ENCODE peak calls at places on chromosomes 4 and X, in five cellular contexts. O, I, Q, L and M are unnamed samples. For H3K4me1, the result is how much of the 10 kb centered on the place peaks cover.

GRCh38 chr4:170111546-170111945 is 21.8 kb upstream of the AADAT start:
- DNase-seq in L (no peak), I (no peak), O (no peak), Q (no peak), M (no peak)

GRCh38 chr4:112857461-112857860 is 192.0 kb upstream of the ANK2 start:
- DNase-seq in I (no peak), Q (peak), O (no peak), L (peak), M (peak)

GRCh38 chrX:8731579-8732395 is at the start of gene ANOS1:
- DNase-seq in Q (peak), I (peak), O (no peak), L (peak), M (peak)

GRCh38 chr4:2432991-2433530 is 14.3 kb downstream of the CFAP99 start:
- DNase-seq in L (no peak), I (no peak), Q (no peak), O (no peak), M (peak)

GRCh38 chrX:142804085-142804484 is 221.6 kb upstream of the SPANXN4 start:
- DNase-seq in I (no peak), L (no peak), Q (no peak), O (peak), M (no peak)

GRCh38 chr4:1026115-1026514 is 14.7 kb downstream of the FGFRL1 start:
- DNase-seq in O (peak), Q (peak), I (peak), L (no peak), M (no peak)

GRCh38 chr4:77146426-77147399 is 10.3 kb upstream of the CCNG2 start:
- DNase-seq in I (no peak), O (no peak), Q (peak), L (peak), M (peak)

GRCh38 chrX:155086202-155086840 is 15.0 kb downstream of the BRCC3 start:
- DNase-seq in Q (no peak), I (peak), L (peak), O (peak), M (no peak)

GRCh38 chrX:133958997-133959688 is 26.3 kb downstream of the GPC3 start:
- DNase-seq in L (no peak), Q (no peak), I (no peak), O (no peak), M (peak)

GRCh38 chr4:73315091-73315490 is 56.5 kb upstream of the ANKRD17 start:
- DNase-seq in Q (peak), O (no peak), L (no peak), I (no peak), M (peak)

GRCh38 chrX:9902651-9903050 is 64.5 kb upstream of the CLDN34 start:
- DNase-seq in L (no peak), I (no peak), O (no peak), Q (peak), M (peak)

GRCh38 chrX:103864886-103865534 is 33.0 kb upstream of the RAB9B start:
- DNase-seq in Q (no peak), L (no peak), I (no peak), O (no peak), M (no peak)

GRCh38 chrX:129723511-129723910 is 15.3 kb upstream of the XPNPEP2 start:
- DNase-seq in I (no peak), L (no peak), O (no peak), Q (no peak), M (no peak)

GRCh38 chrX:103376118-103376978 is at the start of gene BEX3:
- DNase-seq in O (peak), L (peak), I (peak), Q (no peak), M (peak)

GRCh38 chrX:43176686-43177085 is 398.7 kb upstream of the PPP1R2C start:
- DNase-seq in Q (peak), I (no peak), O (no peak), L (no peak), M (no peak)

DNA sequence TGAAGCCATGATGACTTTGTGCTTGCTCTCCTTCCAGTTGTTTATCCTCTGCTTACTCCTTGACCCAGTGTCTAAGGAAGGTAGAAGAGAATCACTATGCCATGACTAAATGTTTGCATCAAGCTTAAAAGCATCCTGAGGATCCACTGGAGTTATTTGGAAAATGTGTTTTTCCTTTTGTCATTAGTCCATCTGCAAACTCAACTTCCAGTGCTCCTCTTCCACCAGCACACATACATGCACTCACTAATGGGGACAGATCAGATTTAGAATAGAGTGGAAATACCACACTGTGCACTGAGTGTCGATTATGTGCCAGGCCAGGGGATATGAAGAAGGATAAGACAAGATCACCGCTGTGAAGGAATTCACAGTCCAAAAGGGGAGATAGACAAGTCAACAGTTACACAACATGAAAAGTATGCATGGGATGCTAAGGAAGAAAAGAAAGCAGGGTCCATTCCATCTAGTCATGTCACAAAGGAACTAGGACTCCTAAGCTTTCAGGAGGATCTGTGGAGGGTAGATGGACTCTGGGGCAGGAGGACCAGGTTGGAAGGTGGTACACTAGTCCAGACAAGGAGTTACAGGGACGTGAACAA is 1.9 kb downstream of the OCIAD2 start:
- DNase-seq in L (no peak), O (no peak), I (no peak), Q (no peak), M (peak)
- H3K4me1 ChIP-seq in L (under half), O (under half), I (under half), Q (under half), M (under half)

GRCh38 chr4:74375824-74376426 is 11.0 kb downstream of the EREG start:
- DNase-seq in I (no peak), L (peak), Q (peak), O (peak), M (no peak)

GRCh38 chr4:74377714-74378113 is 12.8 kb downstream of the EREG start:
- DNase-seq in I (no peak), L (no peak), O (no peak), Q (no peak), M (no peak)

GRCh38 chr4:74374561-74375327 is 9.8 kb downstream of the EREG start:
- DNase-seq in O (peak), L (no peak), I (no peak), Q (peak), M (peak)

GRCh38 chr4:74378573-74378972 is 13.6 kb downstream of the EREG start:
- DNase-seq in L (no peak), O (no peak), I (no peak), Q (no peak), M (no peak)

GRCh38 chr4:74376888-74377483 is 12.0 kb downstream of the EREG start:
- DNase-seq in I (no peak), O (no peak), L (peak), Q (peak), M (peak)
- TF ChIP-seq CTCF in I (peak), O (peak), L (peak), Q (peak), M (peak)

GRCh38 chr4:10099521-10100325 is 16.9 kb downstream of the WDR1 start:
- DNase-seq in L (no peak), Q (no peak), O (no peak), I (no peak), M (no peak)

GRCh38 chr4:10096201-10096975 is 20.2 kb downstream of the WDR1 start:
- DNase-seq in O (peak), Q (peak), L (peak), I (no peak), M (peak)

GRCh38 chr4:10098770-10099139 is 17.8 kb downstream of the WDR1 start:
- DNase-seq in I (no peak), O (no peak), L (no peak), Q (peak), M (peak)

GRCh38 chr4:10096976-10097330 is 19.6 kb downstream of the WDR1 start:
- DNase-seq in O (no peak), I (no peak), L (no peak), Q (no peak), M (no peak)

GRCh38 chr4:10097906-10098769 is 18.5 kb downstream of the WDR1 start:
- DNase-seq in I (no peak), Q (no peak), O (no peak), L (no peak), M (no peak)
- H3K27ac ChIP-seq in I (peak), Q (peak), O (no peak), L (no peak), M (peak)

DNA sequence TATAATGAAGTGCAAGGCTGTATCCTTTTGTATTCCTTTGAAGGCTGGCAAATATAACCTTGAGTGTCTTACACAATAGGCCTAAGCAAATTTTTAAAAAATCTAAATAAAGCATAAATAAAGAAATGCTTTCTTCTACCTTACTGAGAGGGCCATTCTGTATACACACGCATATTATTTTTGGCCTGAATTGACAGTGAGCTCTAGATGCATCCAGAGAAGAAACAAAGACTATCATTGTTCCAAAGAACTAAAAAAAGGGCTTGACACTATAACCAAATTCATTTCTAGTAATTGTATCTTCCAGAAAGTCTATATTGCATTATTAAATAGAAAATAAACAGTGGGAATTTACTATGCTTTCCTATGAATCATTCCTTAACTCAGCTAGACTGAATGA is 100.2 kb downstream of the MAGEB17 start:
- DNase-seq in I (no peak), Q (no peak), O (no peak), L (no peak), M (no peak)
- H3K4me1 ChIP-seq in I (under half), Q (under half), O (under half), L (under half), M (under half)

DNA sequence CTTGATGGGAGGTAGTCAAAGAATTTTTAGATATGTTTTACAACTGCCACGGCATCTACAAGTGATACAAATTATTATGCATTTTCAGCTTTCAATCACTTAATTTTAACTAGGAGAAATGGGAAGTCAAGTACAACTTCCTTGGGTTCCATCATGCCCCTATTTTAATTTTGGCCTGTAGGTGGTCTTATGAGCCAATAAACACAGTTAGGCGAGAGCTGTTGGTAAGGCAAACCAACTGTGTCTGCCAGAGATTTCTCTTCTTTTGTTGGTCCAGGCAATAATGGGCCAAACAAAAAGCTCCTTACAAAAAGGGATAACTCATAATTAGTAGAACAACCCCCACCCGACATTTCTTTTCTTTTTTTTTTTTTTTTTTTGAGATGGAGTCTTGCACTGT is 63.3 kb upstream of the ARX start:
- DNase-seq in O (no peak), I (no peak), L (no peak), Q (no peak), M (no peak)
- TF ChIP-seq CTCF in O (no peak), I (no peak), L (no peak), Q (no peak), M (no peak)

DNA sequence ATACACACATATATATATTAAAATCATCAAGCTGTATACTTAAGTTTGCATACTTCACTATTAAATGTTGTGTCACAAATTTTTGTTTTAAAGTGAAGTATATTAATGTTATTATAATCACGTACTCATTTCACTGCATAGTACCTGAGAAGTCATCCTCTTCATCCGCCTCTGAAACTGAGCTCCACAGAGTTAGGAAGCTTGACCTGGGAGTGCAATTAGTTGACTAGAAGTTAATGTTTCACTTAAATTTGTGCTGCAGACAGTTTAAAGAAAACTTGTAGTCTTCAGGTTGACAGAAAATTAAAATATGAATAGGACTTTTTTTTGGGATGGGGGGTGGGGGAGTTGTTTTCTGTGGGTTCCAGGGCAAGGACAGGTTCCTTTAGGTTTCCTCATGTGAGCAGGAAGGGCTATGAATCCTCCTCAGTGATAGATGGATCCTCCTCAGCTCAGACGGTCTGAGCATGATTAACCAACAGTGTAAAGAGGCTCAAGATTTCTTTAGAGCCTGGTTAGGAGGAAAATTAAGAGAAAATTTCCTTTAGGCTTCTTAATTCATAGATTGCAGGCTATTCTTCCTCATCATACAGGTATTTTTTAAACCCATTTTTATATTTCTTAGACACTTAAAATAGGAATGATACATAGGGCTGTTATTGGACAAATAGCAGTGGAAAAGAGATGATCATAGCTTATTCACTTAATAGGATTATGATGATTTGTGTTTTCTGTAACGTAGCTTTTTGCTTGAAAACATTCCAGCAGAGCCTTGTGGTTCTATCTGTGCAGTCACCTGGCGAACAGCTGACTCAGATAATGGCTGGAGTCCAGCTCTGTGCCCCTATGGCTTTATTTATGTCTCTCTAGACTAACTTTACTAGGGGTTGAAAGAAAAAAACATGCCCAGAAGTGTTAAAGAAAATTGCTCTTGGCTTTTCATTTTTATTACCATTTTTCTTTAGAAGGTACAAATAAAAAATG is 102.7 kb downstream of the SLC4A4 start:
- DNase-seq in I (peak), O (no peak), L (peak), Q (peak), M (peak)
- H3K27ac ChIP-seq in I (no peak), O (no peak), L (peak), Q (no peak), M (no peak)

DNA sequence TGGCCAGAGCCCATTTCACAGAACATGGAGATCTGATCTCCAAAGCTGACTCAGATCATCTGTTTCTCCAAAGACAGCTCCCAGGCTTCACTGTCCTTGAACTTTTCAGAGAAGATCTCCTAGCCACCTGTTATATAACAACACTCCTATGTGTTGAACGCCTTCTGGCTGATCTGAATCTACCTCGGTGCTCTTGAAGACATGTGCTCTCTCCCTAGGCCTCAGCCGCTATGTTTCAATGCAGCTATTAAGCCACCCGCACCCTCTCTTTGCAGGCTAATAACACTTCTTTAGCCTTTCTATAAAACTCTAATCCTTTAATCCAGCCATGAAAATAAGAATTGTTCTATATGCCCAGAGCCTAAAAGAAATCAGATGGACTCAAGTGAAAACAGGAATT is 34.9 kb downstream of the SEL1L3 start:
- DNase-seq in O (no peak), L (no peak), I (no peak), Q (no peak), M (no peak)
- H3K4me1 ChIP-seq in O (under half), L (under half), I (under half), Q (under half), M (under half)

GRCh38 chr4:123784626-123785025 is 388.0 kb downstream of the SPRY1 start:
- DNase-seq in L (no peak), O (no peak), I (no peak), Q (no peak), M (peak)
- TF ChIP-seq CTCF in L (no peak), O (no peak), I (no peak), Q (no peak), M (no peak)

GRCh38 chr4:48078862-48079655 is 55.0 kb downstream of the TXK start:
- DNase-seq in O (no peak), I (no peak), L (no peak), Q (no peak), M (no peak)
- H3K27ac ChIP-seq in O (no peak), I (no peak), L (peak), Q (no peak), M (no peak)

GRCh38 chrX:12996934-12997435 is 22.1 kb downstream of the TMSB4X start:
- DNase-seq in O (no peak), I (no peak), Q (no peak), L (no peak), M (no peak)

GRCh38 chrX:12999422-12999821 is 24.5 kb downstream of the TMSB4X start:
- DNase-seq in L (no peak), Q (no peak), I (no peak), O (no peak), M (no peak)

GRCh38 chrX:13000311-13000811 is 25.5 kb downstream of the TMSB4X start:
- DNase-seq in I (peak), Q (no peak), L (no peak), O (no peak), M (no peak)

GRCh38 chrX:13001097-13001496 is 26.2 kb downstream of the TMSB4X start:
- DNase-seq in Q (peak), O (no peak), L (no peak), I (no peak), M (no peak)

DNA sequence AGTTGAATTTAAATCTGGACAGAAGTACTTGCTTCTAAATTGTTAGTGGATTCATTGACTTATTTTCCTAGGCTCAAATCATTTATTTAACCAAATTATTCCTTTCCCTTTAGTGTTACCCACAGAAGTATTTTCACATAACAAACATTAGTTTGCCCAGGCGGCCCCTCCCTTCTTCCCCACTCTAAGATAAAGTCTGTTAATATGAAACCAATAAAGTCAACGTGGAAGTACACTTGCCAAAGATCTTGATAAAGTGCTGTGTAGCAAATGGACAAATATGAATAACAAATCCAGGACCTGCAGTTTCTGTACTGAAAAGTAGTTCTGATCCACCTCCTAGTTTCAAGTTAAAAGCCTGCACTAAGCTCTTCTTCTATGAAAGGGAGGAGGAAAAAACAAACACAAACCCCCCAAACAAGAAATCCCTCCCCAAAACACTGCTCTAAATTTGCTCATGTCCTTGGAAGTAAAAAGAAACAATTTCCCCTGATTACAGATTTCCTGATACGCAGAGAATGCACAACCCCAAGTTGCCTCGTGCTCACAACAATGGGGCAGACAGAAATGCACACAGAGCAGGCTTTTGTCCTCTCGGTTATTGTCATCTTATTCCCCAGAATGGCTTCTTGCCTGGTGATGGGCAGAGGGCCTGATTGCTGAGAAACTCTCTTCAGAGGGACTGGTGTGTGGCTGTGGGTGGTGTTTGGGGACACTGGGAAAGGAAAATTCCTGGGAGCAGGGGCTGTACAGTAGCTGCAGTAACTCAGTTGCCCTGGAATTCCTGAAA is 23.2 kb downstream of the TMSB4X start:
- DNase-seq in Q (no peak), L (no peak), I (no peak), O (no peak), M (no peak)
- H3K4me1 ChIP-seq in Q (under half), L (half or more), I (under half), O (under half), M (under half)